ENCODE peak calls at places on chromosomes 7 and 10, in five cellular contexts. L, V, U, X and Q are unnamed samples.

GRCh38 chr7:20301311-20301939 is 29.3 kb upstream of the ITGB8 start:
- DNase-seq in L (no peak), V (no peak), U (no peak), X (no peak), Q (no peak)

GRCh38 chr10:48697821-48698764 is 13.4 kb downstream of the WDFY4 start:
- DNase-seq in L (no peak), V (no peak), U (no peak), X (no peak), Q (no peak)

GRCh38 chr10:119208553-119208940 is 1.2 kb downstream of the GRK5 start:
- DNase-seq in L (no peak), V (no peak), U (no peak), X (no peak), Q (no peak)

GRCh38 chr10:35027567-35027966 is 62.6 kb downstream of the CUL2 start:
- DNase-seq in L (no peak), V (no peak), U (no peak), X (no peak), Q (no peak)

GRCh38 chr7:958221-959200 is 4.0 kb upstream of the ADAP1 start:
- DNase-seq in L (peak; percentile 57), V (peak; percentile 7), U (no peak), X (no peak), Q (no peak)

GRCh38 chr10:47282657-47283018 is 17.4 kb upstream of the GDF10 start:
- DNase-seq in L (no peak), V (no peak), U (no peak), X (no peak), Q (no peak)

GRCh38 chr7:27103489-27104226 is 1.2 kb upstream of the HOXA2 start:
- DNase-seq in L (no peak), V (peak; percentile 53), U (no peak), X (no peak), Q (no peak)

GRCh38 chr10:83990126-83990525 is 149.2 kb upstream of the GHITM start:
- DNase-seq in L (no peak), V (peak; percentile 12), U (no peak), X (no peak), Q (peak; percentile 14)

GRCh38 chr10:27801171-27801785 is 55.7 kb upstream of the MKX start:
- DNase-seq in L (no peak), V (no peak), U (no peak), X (no peak), Q (no peak)

GRCh38 chr7:22452142-22452763 is 47.7 kb downstream of the STEAP1B start:
- DNase-seq in L (no peak), V (peak; percentile 75), U (peak; percentile 42), X (peak; percentile 43), Q (no peak)

GRCh38 chr10:1939016-1939415 is 201.7 kb upstream of the ADARB2 start:
- DNase-seq in L (no peak), V (no peak), U (no peak), X (no peak), Q (no peak)

GRCh38 chr10:62388328-62388727 is 14.2 kb downstream of the ZNF365 start:
- DNase-seq in L (no peak), V (no peak), U (peak; percentile 27), X (no peak), Q (no peak)

GRCh38 chr10:86655596-86655995 is 1.2 kb downstream of the OPN4 start:
- DNase-seq in L (peak; percentile 40), V (peak; percentile 1), U (no peak), X (no peak), Q (peak; percentile 12)

GRCh38 chr10:60222060-60222459 is 167.6 kb downstream of the ANK3 start:
- DNase-seq in L (no peak), V (no peak), U (no peak), X (no peak), Q (no peak)

GRCh38 chr7:49398730-49399129 is 374.7 kb upstream of the VWC2 start:
- DNase-seq in L (no peak), V (no peak), U (no peak), X (no peak), Q (no peak)

GRCh38 chr7:115183431-115184057 is 261.6 kb downstream of the MDFIC start:
- DNase-seq in L (no peak), V (no peak), U (no peak), X (no peak), Q (no peak)

GRCh38 chr7:151940048-151940845 is 16.0 kb upstream of the GALNTL5 start:
- DNase-seq in L (no peak), V (no peak), U (no peak), X (no peak), Q (no peak)

GRCh38 chr7:131223151-131223550 is 104.5 kb upstream of the MKLN1 start:
- DNase-seq in L (no peak), V (no peak), U (no peak), X (no peak), Q (no peak)

GRCh38 chr10:6208781-6209235 is 6.1 kb downstream of the PFKFB3 start:
- DNase-seq in L (no peak), V (no peak), U (no peak), X (no peak), Q (no peak)

GRCh38 chr7:91519241-91520200 is 255.3 kb downstream of the FZD1 start:
- DNase-seq in L (no peak), V (no peak), U (no peak), X (no peak), Q (no peak)

GRCh38 chr7:123727071-123727837 is 21.5 kb downstream of the WASL start:
- DNase-seq in L (no peak), V (no peak), U (no peak), X (no peak), Q (no peak)

GRCh38 chr10:129586897-129587443 is 119.9 kb downstream of the MGMT start:
- DNase-seq in L (no peak), V (no peak), U (no peak), X (no peak), Q (no peak)

GRCh38 chr7:37448637-37449331 is at the start of gene ELMO1:
- DNase-seq in L (peak; percentile 87), V (peak; percentile 84), U (no peak), X (peak; percentile 45), Q (peak; percentile 73)

GRCh38 chr7:38658916-38659315 is 27.7 kb upstream of the AMPH start:
- DNase-seq in L (no peak), V (no peak), U (no peak), X (no peak), Q (no peak)

GRCh38 chr7:38660427-38661099 is 29.4 kb upstream of the AMPH start:
- DNase-seq in L (no peak), V (peak; percentile 18), U (peak; percentile 27), X (no peak), Q (no peak)

GRCh38 chr7:38655833-38656774 is 24.9 kb upstream of the AMPH start:
- DNase-seq in L (no peak), V (no peak), U (no peak), X (no peak), Q (no peak)

GRCh38 chr7:38656976-38657375 is 25.8 kb upstream of the AMPH start:
- DNase-seq in L (no peak), V (no peak), U (no peak), X (no peak), Q (no peak)

DNA sequence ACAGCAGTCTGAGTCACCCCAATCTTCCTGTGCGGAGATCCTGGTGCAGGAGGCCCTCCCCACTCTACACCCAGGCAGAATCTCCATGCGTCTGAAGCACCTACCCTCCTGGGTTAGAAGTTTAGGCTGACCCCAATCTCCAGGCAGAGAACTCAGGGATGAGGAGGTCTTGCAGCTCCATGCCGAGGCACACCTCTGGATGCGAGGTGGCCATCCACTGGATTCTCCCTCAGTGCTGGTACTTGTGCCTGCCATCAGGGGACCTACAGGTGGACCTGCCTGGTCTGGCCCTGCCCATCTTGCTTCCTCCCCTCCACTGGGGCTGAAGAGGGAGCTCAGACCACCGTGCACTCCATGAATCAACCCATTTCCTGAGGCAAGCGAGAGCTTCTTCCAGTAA is 28.8 kb upstream of the AMPH start:
- DNase-seq in L (no peak), V (no peak), U (no peak), X (no peak), Q (no peak)
- TF ChIP-seq POLR2A in L (no peak), V (no peak), U (no peak), X (no peak), Q (no peak)

DNA sequence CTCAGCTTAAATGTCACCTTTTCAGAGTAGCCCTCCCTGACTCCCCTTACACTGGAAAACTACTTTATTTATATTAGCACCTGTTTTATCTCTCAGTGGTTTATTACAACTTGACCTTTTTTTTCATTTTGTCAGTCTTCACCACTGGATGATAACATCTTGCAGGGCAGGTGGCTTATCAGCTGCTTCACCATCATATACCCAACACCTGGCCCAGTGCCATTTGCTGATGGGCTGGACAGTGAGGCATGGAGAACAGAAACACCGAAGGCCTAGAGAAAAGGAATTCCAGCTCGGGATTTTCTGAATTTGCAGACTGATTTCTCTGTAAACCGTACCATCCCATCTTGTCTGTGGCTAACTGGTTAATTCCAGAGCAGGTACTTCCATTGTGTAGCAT is 48.5 kb downstream of the SORCS3 start:
- DNase-seq in L (no peak), V (no peak), U (no peak), X (no peak), Q (no peak)
- TF ChIP-seq POLR2AphosphoS5 in L (no peak), V (no peak), U (no peak), X (no peak), Q (no peak)

DNA sequence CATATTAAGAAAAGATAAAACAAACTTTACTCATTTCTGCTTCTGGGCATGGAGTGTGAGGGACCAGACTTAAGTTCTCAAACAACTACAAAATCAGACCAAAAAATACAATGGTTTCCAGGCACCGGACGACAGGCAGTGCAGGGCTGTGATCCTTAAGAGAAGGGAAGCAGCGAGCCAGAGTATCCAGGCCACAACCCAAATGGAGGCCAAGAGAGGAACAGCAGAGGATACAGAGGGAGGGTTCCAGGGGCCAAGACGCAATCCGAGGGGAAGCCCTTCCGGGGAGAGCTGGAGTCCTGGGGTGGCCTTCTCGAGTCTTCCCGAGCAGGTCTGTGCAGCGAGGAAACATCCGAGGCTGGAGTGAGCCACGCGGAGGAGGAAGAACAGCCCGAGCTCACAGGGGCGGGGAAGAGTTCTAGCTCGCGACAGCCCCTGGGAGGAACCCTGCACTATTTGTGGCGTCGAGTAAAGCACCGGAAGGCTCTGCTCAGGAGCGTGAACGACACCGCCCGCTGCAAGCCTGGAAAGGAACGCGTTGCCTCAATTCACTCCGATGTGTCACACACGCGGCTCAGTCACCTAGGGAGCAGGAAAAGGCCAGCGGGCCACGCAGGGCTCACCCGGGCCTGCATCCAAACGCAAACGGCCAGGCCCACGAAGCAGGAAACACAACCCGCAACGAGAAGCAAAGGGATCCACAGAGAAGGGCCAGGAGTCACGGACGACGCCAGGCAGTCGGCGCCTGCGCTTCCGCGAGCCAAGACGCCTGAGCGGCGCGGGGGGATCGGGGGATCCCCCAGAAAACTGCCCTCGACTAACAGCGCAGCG is 933 bp upstream of the RNF32 start:
- DNase-seq in L (no peak), V (peak; percentile 14), U (no peak), X (no peak), Q (no peak)
- TF ChIP-seq POLR2A in L (no peak), V (no peak), U (no peak), X (no peak), Q (no peak)

DNA sequence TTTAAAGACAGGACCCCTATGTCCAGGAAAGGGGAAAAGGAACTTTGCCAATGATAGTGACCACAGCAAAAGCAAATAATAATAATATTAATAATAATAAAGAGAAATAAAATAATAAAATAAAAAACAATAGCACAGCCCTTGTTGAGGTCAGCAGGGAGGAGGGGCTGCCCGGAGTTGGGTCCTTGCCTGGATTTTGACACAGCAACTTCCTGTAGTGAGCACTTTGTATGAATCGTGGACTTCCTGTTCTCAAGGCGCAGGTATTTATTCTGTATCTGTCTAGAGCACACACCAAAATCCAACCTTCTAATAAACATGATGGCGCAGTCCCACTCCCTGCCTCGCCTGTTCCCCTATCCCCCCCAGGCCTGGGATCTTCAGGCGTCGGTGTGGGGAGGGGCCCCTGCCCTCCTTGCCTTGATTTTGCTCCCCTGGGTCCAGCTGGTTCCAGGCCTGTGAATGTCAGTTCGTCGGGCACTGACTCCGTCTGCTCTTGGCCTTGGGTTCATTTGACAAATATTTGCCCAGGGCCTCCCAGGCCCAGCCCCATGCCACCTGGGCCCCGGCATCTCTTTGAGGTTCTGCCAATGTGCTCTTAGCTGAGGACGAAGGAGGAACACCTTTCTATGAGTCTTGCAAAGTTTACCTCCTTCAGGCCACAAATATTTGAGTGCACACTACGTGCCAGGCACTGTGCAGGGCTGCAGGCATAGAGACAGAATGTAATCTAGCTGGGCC is 13.9 kb downstream of the TRIM8 start:
- DNase-seq in L (no peak), V (peak; percentile 70), U (no peak), X (peak; percentile 86), Q (no peak)
- TF ChIP-seq POLR2AphosphoS5 in L (no peak), V (no peak), U (peak; percentile 11), X (peak; percentile 81), Q (no peak)